ENCODE peak calls at places on chromosomes 2 and 18, in eight cellular contexts. N is cardiac muscle cell, B is heart right ventricle, O is brain microvascular endothelial cell, C is breast epithelium, S is IMR-90, D is small intestine, V is colonic mucosa. U is an unnamed sample.

GRCh38 chr2:21256006-21256405 is 132.2 kb downstream of the TDRD15 start:
- DNase-seq in O (peak), C (no peak), V (peak), S (no peak), N (no peak), B (no peak), D (peak), U (no peak)

GRCh38 chr2:198100323-198100722 is 295.9 kb downstream of the PLCL1 start:
- DNase-seq in B (no peak), N (no peak), C (no peak), V (no peak), D (no peak), S (peak), O (no peak), U (no peak)

GRCh38 chr2:227460079-227460485 is 11.9 kb upstream of the AGFG1 start:
- DNase-seq in S (peak), N (no peak), C (no peak), V (no peak), B (no peak), D (no peak), O (peak), U (no peak)

GRCh38 chr2:150917956-150918713 is 343.5 kb downstream of the RBM43 start:
- DNase-seq in O (no peak), V (no peak), D (no peak), N (no peak), S (no peak), C (no peak), B (no peak), U (no peak)

GRCh38 chr2:38147333-38148121 is 71.6 kb upstream of the CYP1B1 start:
- DNase-seq in O (peak), N (no peak), B (no peak), S (peak), D (no peak), C (no peak), V (no peak), U (no peak)

GRCh38 chr2:28366496-28367282 is 26.0 kb upstream of the FOSL2 start:
- DNase-seq in N (peak), S (no peak), D (peak), V (peak), B (no peak), O (peak), C (no peak), U (peak)

GRCh38 chr18:36297419-36298112 is at the start of gene FHOD3:
- DNase-seq in N (peak), S (peak), C (no peak), B (peak), D (peak), V (peak), O (no peak), U (no peak)

GRCh38 chr2:85326946-85327756 is 638 bp downstream of the TGOLN2 start:
- DNase-seq in D (peak), O (peak), V (peak), N (peak), S (peak), B (peak), C (no peak), U (peak)

GRCh38 chr2:147355706-147356105 is 489.1 kb upstream of the ACVR2A start:
- DNase-seq in D (no peak), O (no peak), B (no peak), S (no peak), V (no peak), N (no peak), C (no peak), U (no peak)

GRCh38 chr2:3466482-3466863 is 52.9 kb downstream of the ADI1 start:
- DNase-seq in V (no peak), O (no peak), D (no peak), C (no peak), S (no peak), B (no peak), N (no peak), U (no peak)

GRCh38 chr18:44895176-44895798 is 214.6 kb downstream of the SETBP1 start:
- DNase-seq in S (peak), N (no peak), O (peak), V (peak), D (peak), B (peak), C (no peak), U (peak)

DNA sequence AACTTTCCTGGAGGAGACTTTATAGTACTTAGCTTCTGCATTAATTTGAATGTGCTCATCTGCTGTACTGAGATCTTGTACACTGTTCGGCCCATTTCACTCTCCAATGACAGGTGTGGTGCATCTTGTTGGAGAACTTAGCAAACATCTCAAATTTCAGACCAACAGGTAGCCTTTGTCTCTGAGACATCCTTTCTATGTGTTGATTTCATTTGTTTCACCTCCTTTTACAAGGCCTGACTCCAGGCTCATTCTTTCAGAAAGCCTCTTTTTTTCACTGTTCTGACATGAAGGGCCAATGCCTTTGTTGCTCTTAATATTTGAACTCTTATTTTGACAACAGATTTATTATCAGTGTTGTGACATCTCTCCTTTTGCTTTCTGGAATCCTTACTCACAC is 271.8 kb upstream of the FANCL start:
- DNase-seq in S (no peak), N (no peak), C (no peak), V (no peak), O (no peak), D (no peak), B (no peak), U (no peak)
- H3K27ac ChIP-seq in S (no peak), N (no peak), C (no peak), V (no peak), O (no peak), D (no peak), B (no peak), U (no peak)

GRCh38 chr18:58292675-58293074 is 248.6 kb downstream of the NEDD4L start:
- DNase-seq in D (no peak), S (no peak), O (no peak), C (no peak), N (no peak), V (no peak), B (no peak), U (no peak)

GRCh38 chr18:58288922-58289797 is 245.1 kb downstream of the NEDD4L start:
- DNase-seq in O (peak), S (peak), D (no peak), N (peak), B (no peak), C (no peak), V (no peak), U (no peak)

GRCh38 chr18:58291131-58291530 is 247.1 kb downstream of the NEDD4L start:
- DNase-seq in B (no peak), S (no peak), O (no peak), D (no peak), C (no peak), V (no peak), N (no peak), U (no peak)

GRCh38 chr18:58287626-58288289 is 243.7 kb downstream of the NEDD4L start:
- DNase-seq in O (no peak), N (no peak), S (no peak), C (no peak), V (peak), B (no peak), D (peak), U (no peak)

DNA sequence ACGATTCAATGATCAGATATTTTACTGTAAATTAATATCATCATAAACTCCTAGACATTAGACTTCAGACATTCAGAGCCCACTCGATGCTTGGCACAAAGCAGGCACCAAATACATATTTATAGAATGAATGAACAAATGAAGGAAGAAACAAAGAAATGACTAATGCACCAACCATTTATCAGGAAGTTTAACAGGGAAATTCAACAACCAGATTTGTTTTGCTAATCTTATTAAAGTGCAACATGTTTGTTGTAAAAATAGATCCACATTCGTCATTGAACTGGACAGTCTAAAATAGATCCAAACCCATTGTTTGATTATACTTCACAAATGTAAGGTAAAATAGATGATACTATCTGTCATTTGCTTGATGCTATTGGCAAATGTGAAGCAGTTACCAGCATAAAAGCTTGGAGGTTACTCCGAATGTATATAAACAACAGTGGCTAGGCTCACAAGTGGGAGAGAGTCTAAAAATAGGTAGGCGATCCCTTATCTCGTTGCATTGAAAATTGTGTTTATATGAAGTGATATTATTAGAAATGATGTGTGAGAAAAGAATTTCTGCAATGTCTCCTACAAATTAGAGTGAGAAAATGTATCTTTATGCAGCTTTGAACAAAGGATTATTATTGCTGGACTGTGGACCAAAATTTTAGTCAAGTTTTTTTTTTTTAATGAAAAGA is 246.2 kb downstream of the NEDD4L start:
- DNase-seq in S (peak), N (no peak), B (no peak), C (no peak), V (no peak), D (no peak), O (peak), U (no peak)
- H3K27ac ChIP-seq in S (no peak), N (no peak), B (peak), C (no peak), V (no peak), D (no peak), O (peak), U (no peak)

GRCh38 chr2:230714122-230714453 is 1.4 kb downstream of the CAB39 start:
- DNase-seq in C (no peak), B (no peak), D (peak), N (peak), V (peak), S (peak), O (peak), U (peak)
- H3K27ac ChIP-seq in C (peak), B (peak), D (peak), N (peak), V (peak), S (peak), O (peak), U (peak)

DNA sequence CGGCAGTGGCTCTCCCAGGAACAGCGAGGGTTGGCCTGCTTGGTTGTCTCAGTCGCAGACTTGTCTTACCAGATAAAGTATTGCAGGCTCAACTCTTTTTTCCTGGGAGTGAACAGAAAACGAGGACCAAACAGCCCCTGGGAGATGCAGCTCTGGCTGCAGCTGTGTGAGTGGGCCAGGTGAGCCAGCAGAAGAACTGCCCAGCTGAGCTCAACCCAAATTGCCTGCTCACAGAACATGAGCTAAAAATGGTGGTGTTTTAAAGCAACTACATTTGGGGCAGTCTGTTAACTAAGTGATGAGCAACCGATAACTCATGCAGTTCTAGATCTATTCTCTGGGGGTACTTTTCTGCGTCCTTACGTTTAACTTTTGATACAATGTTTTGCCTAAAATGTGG is 161.1 kb upstream of the SIX3 start:
- DNase-seq in C (no peak), V (no peak), N (no peak), S (no peak), O (no peak), D (no peak), B (no peak), U (no peak)
- H3K27ac ChIP-seq in C (no peak), V (no peak), N (no peak), S (no peak), O (no peak), D (no peak), B (no peak), U (no peak)

GRCh38 chr2:112623913-112624777 is 21.6 kb upstream of the SLC20A1 start:
- DNase-seq in O (peak), S (peak), C (no peak), D (peak), B (peak), N (no peak), V (peak), U (peak)
- H3K27ac ChIP-seq in O (peak), S (no peak), C (no peak), D (no peak), B (no peak), N (no peak), V (no peak), U (no peak)

GRCh38 chr2:69790601-69790959 is 38.9 kb upstream of the GMCL1 start:
- DNase-seq in O (no peak), N (no peak), C (no peak), B (no peak), V (no peak), D (no peak), S (no peak), U (no peak)
- H3K27ac ChIP-seq in O (peak), N (peak), C (peak), B (peak), V (no peak), D (peak), S (no peak), U (no peak)

DNA sequence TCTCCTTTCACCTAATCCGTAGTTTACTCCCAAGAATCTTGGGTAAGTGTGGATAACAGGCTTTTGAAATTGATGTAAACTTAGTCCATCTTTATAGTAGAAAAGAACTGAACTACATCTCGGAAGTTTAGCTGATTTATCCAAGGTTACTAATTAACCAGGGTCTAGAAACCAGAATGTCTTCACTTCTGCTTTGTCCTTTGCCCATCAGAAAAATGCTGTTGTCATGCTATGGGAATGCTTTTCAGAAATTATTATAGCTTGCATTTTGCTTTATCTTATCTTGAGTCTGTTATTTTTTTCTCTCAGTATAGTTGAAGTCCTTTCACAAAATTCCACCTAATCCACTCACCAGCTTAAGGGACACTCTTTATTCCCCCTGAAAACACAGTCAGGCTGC is 456.1 kb downstream of the TGIF1 start:
- DNase-seq in V (no peak), D (peak), S (no peak), C (no peak), N (no peak), O (no peak), B (no peak), U (no peak)
- H3K27ac ChIP-seq in V (no peak), D (no peak), S (no peak), C (no peak), N (no peak), O (no peak), B (no peak), U (no peak)

DNA sequence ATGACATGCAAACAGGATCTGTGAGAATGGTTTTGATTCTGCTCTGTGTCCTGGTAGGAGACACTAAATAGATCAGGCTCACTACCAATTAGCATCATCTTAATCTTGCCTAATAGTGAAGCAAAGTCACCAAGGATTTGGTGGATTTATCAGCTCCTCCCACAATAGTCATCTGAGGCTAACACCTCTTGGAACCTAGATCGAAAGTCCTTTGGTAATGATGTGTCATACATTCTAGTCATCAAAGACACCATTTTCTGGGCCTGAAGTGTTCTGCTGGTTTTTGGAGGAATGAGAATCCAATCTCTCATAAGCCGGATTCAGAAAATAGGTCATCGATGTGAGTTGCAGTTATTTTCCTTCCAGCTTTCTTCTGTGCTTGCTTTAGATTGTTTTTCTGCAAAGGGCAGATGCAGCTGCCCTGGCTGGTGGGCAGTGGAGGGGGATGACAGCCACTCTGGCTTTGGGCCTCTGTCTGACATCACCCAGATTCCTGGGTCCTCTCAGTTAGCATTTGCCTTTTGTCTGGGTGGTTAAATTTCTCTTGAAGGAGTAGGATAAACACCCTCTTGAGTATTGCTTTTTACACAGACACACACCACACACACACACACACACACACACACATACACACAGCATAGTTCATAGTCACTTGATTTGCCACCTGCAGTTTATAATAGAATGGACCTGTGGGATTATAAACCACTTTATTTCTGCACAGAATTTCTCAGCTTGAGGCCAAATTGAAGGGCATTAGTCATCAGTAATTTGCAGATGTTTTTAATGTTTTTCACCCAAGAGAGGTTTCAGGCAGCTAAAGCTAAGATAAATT is at the start of gene MYO3B:
- DNase-seq in B (no peak), S (peak), N (no peak), O (no peak), C (no peak), D (no peak), V (no peak), U (no peak)
- H3K27ac ChIP-seq in B (no peak), S (no peak), N (no peak), O (no peak), C (peak), D (no peak), V (no peak), U (no peak)